ENCODE peak calls at places on chromosome 1, in ten cellular contexts. R is right cardiac atrium; X is cardiac muscle cell; Y is T-helper 2 cell; G is fibroblast of gingiva; M is DMS153; H is neural progenitor cell; D is endothelial cell; U is activated CD8-positive, alpha-beta memory T cell treated with anti-CD3 and anti-CD28 coated beads, Interleukin-2, amount 50 U/mL, for 4 hours; C is iPS DF 6.9. B is an unnamed sample.
A peak's percentile ranks its signal among the peaks of the same experiment; 100 is the strongest.

GRCh38 chr1:154837679-154838171 is 32.4 kb downstream of the KCNN3 start:
- DNase-seq in R (peak; percentile 79), U (no peak), D (no peak), H (no peak), M (peak; percentile 33), G (no peak), Y (no peak), C (no peak), X (no peak), B (no peak)

GRCh38 chr1:19034721-19035120 is 78.2 kb upstream of the IFFO2 start:
- DNase-seq in Y (no peak), D (no peak), C (no peak), R (peak; percentile 55), M (no peak), G (no peak), U (no peak), X (no peak), H (no peak), B (no peak)

GRCh38 chr1:36322786-36323635 is 434 bp downstream of the EVA1B start:
- DNase-seq in U (no peak), X (no peak), C (no peak), H (peak; percentile 69), D (peak; percentile 55), M (no peak), Y (no peak), G (peak; percentile 73), R (peak; percentile 87), B (peak; percentile 71)

GRCh38 chr1:243475966-243476365 is 220.1 kb downstream of the SDCCAG8 start:
- DNase-seq in C (no peak), X (peak; percentile 28), U (no peak), R (no peak), H (peak; percentile 87), G (peak; percentile 54), M (no peak), D (peak; percentile 28), Y (no peak), B (no peak)

GRCh38 chr1:187045371-187045770 is 216.6 kb downstream of the PLA2G4A start:
- DNase-seq in X (no peak), C (no peak), R (no peak), U (no peak), G (no peak), M (no peak), D (no peak), H (peak; percentile 6), Y (no peak), B (no peak)

GRCh38 chr1:208238710-208239517 is 5.3 kb downstream of the PLXNA2 start:
- DNase-seq in U (no peak), R (no peak), C (no peak), H (peak; percentile 74), D (peak; percentile 49), X (peak; percentile 51), Y (no peak), G (peak; percentile 45), M (no peak), B (peak; percentile 85)

GRCh38 chr1:226444901-226445300 is 37.0 kb upstream of the PARP1 start:
- DNase-seq in Y (no peak), R (no peak), X (no peak), D (no peak), U (peak; percentile 46), H (no peak), G (no peak), M (peak; percentile 11), C (no peak), B (no peak)

GRCh38 chr1:80922906-80923305 is 877.8 kb upstream of the ADGRL2 start:
- DNase-seq in Y (no peak), C (no peak), X (no peak), U (no peak), H (no peak), R (no peak), D (no peak), M (no peak), G (no peak), B (no peak)

GRCh38 chr1:3504823-3505155 is 50.3 kb downstream of the ARHGEF16 start:
- DNase-seq in G (no peak), Y (no peak), M (no peak), X (no peak), R (no peak), D (no peak), U (no peak), C (no peak), H (no peak), B (no peak)

GRCh38 chr1:62336638-62337534 is 17.7 kb upstream of the KANK4 start:
- DNase-seq in M (no peak), H (peak; percentile 20), G (no peak), R (peak; percentile 64), D (no peak), Y (no peak), X (no peak), C (no peak), U (no peak), B (peak; percentile 64)

GRCh38 chr1:204723131-204723787 is 37.7 kb upstream of the LRRN2 start:
- DNase-seq in G (no peak), H (no peak), R (peak; percentile 67), M (peak; percentile 97), U (no peak), X (no peak), D (no peak), Y (no peak), C (no peak), B (no peak)

GRCh38 chr1:236465959-236466303 is 57.9 kb upstream of the LGALS8 start:
- DNase-seq in C (no peak), U (no peak), X (no peak), Y (no peak), M (no peak), D (no peak), H (no peak), R (no peak), G (no peak), B (no peak)

GRCh38 chr1:231991231-231991630 is 364.6 kb downstream of the DISC1 start:
- DNase-seq in Y (no peak), H (peak; percentile 54), G (no peak), M (no peak), X (peak; percentile 64), D (no peak), R (no peak), C (no peak), U (no peak), B (peak; percentile 59)

GRCh38 chr1:46070164-46070814 is 62.1 kb downstream of the PIK3R3 start:
- DNase-seq in D (no peak), Y (no peak), M (no peak), U (no peak), X (no peak), G (no peak), R (no peak), H (no peak), C (no peak), B (no peak)

GRCh38 chr1:209106237-209106741 is 477.2 kb upstream of the CAMK1G start:
- DNase-seq in D (no peak), C (no peak), U (no peak), G (no peak), M (peak; percentile 63), Y (no peak), R (no peak), H (peak; percentile 25), X (no peak), B (peak; percentile 65)

B was measured in islet precursor cell.